ENCODE peak calls at places on chromosomes 12 and 14, in nine cellular contexts. W is progenitor cell of endocrine pancreas; D is NCI-H460; A is NCI-H1092; T is brain microvascular endothelial cell; E is stimulated activated CD4-positive, alpha-beta T cell treated with anti-CD3 and anti-CD28 coated beads, TNF-alpha, amount 100 ng/mL, for 48 hours; O is stimulated activated CD8-positive, alpha-beta memory T cell treated with anti-CD3 and anti-CD28 coated beads, Interleukin-4, amount 100 ng/mL, for 24 hours; F is NCI-H187; S is GM13976. N is an unnamed sample.

GRCh38 chr14:65482769-65483438 is 70.4 kb downstream of the FUT8 start:
- DNase-seq in W (no peak), D (no peak), A (no peak), T (no peak), E (no peak), O (no peak), F (no peak), S (no peak), N (no peak)

GRCh38 chr14:81464253-81465001 is 64.3 kb upstream of the STON2 start:
- DNase-seq in W (peak; percentile 44), D (peak; percentile 49), A (peak; percentile 19), T (peak; percentile 65), E (peak; percentile 50), O (peak; percentile 8), F (peak; percentile 62), S (peak; percentile 68), N (peak; percentile 32)

GRCh38 chr12:55874465-55874864 is 31.7 kb upstream of the MMP19 start:
- DNase-seq in W (no peak), D (no peak), A (no peak), T (no peak), E (no peak), O (no peak), F (no peak), S (no peak), N (no peak)

GRCh38 chr12:113325938-113326337 is 9.0 kb downstream of the SLC8B1 start:
- DNase-seq in W (no peak), D (no peak), A (no peak), T (no peak), E (no peak), O (no peak), F (no peak), S (no peak), N (no peak)

GRCh38 chr12:89889051-89889450 is 180.4 kb upstream of the ATP2B1 start:
- DNase-seq in W (no peak), D (no peak), A (no peak), T (peak; percentile 36), E (no peak), O (no peak), F (no peak), S (no peak), N (no peak)

GRCh38 chr12:88006351-88006750 is 22.9 kb downstream of the C12orf50 start:
- DNase-seq in W (no peak), D (no peak), A (no peak), T (no peak), E (no peak), O (no peak), F (no peak), S (no peak), N (no peak)

GRCh38 chr14:72788255-72788654 is 105.6 kb downstream of the DPF3 start:
- DNase-seq in W (no peak), D (no peak), A (no peak), T (no peak), E (no peak), O (no peak), F (no peak), S (no peak), N (no peak)

GRCh38 chr12:131340616-131341210 is 370.2 kb upstream of the SFSWAP start:
- DNase-seq in W (no peak), D (no peak), A (no peak), T (no peak), E (no peak), O (no peak), F (no peak), S (no peak), N (no peak)

GRCh38 chr14:103816991-103817390 is 30.4 kb downstream of the PPP1R13B start:
- DNase-seq in W (no peak), D (no peak), A (no peak), T (no peak), E (no peak), O (no peak), F (no peak), S (no peak), N (no peak)

GRCh38 chr14:37622231-37622923 is 26.9 kb downstream of the TTC6 start:
- DNase-seq in W (no peak), D (no peak), A (no peak), T (peak; percentile 16), E (no peak), O (no peak), F (no peak), S (no peak), N (no peak)

GRCh38 chr14:99349721-99350495 is 77.9 kb upstream of the BCL11B start:
- DNase-seq in W (no peak), D (no peak), A (no peak), T (no peak), E (no peak), O (no peak), F (no peak), S (no peak), N (no peak)

GRCh38 chr12:99498756-99499155 is 148.8 kb upstream of the GARIN6 start:
- DNase-seq in W (no peak), D (no peak), A (no peak), T (peak; percentile 14), E (no peak), O (no peak), F (no peak), S (no peak), N (no peak)

GRCh38 chr14:86796221-86797074 is 1196.5 kb downstream of the GALC start:
- DNase-seq in W (no peak), D (no peak), A (no peak), T (no peak), E (no peak), O (no peak), F (no peak), S (no peak), N (no peak)

GRCh38 chr14:76106188-76106587 is 45.5 kb upstream of the GPATCH2L start:
- DNase-seq in W (no peak), D (no peak), A (no peak), T (no peak), E (no peak), O (no peak), F (no peak), S (no peak), N (no peak)

GRCh38 chr14:73771848-73772705 is 57.9 kb upstream of the PNMA1 start:
- DNase-seq in W (no peak), D (no peak), A (no peak), T (peak; percentile 73), E (peak; percentile 66), O (peak; percentile 73), F (peak; percentile 20), S (peak; percentile 75), N (peak; percentile 61)

GRCh38 chr12:25245491-25245890 is 5.2 kb downstream of the KRAS start:
- DNase-seq in W (no peak), D (no peak), A (no peak), T (no peak), E (no peak), O (no peak), F (no peak), S (no peak), N (no peak)

GRCh38 chr14:65351493-65352224 is 60.9 kb upstream of the FUT8 start:
- DNase-seq in W (no peak), D (no peak), A (no peak), T (no peak), E (no peak), O (no peak), F (no peak), S (peak; percentile 54), N (no peak)

GRCh38 chr12:27615331-27615891 is 80.8 kb upstream of the REP15 start:
- DNase-seq in W (no peak), D (no peak), A (no peak), T (no peak), E (no peak), O (no peak), F (no peak), S (no peak), N (no peak)

GRCh38 chr12:112664569-112664968 is 127.0 kb upstream of the RPH3A start:
- DNase-seq in W (peak; percentile 40), D (peak; percentile 13), A (no peak), T (peak; percentile 7), E (no peak), O (no peak), F (no peak), S (no peak), N (peak; percentile 16)

GRCh38 chr14:105337433-105337832 is 22.9 kb downstream of the PACS2 start:
- DNase-seq in W (no peak), D (no peak), A (no peak), T (no peak), E (no peak), O (no peak), F (no peak), S (no peak), N (no peak)

GRCh38 chr14:102568115-102568614 is 24.3 kb upstream of the RCOR1 start:
- DNase-seq in W (no peak), D (no peak), A (no peak), T (no peak), E (peak; percentile 56), O (peak; percentile 30), F (no peak), S (no peak), N (peak; percentile 56)

GRCh38 chr12:90233168-90234100 is 524.8 kb upstream of the ATP2B1 start:
- DNase-seq in W (no peak), D (no peak), A (no peak), T (no peak), E (no peak), O (no peak), F (no peak), S (no peak), N (no peak)

GRCh38 chr12:51917041-51917590 is 9.8 kb downstream of the ACVRL1 start:
- DNase-seq in W (no peak), D (no peak), A (no peak), T (no peak), E (no peak), O (no peak), F (no peak), S (no peak), N (no peak)

GRCh38 chr12:44846826-44847225 is 29.3 kb downstream of the NELL2 start:
- DNase-seq in W (no peak), D (no peak), A (no peak), T (no peak), E (no peak), O (no peak), F (no peak), S (no peak), N (no peak)

GRCh38 chr12:117472983-117473382 is 111.6 kb upstream of the NOS1 start:
- DNase-seq in W (peak; percentile 28), D (no peak), A (no peak), T (no peak), E (no peak), O (no peak), F (no peak), S (no peak), N (peak; percentile 25)

GRCh38 chr14:54343276-54344121 is 53.3 kb upstream of the CDKN3 start:
- DNase-seq in W (no peak), D (no peak), A (peak; percentile 92), T (no peak), E (no peak), O (no peak), F (peak; percentile 51), S (no peak), N (no peak)

GRCh38 chr12:130031571-130032189 is 127.9 kb upstream of the TMEM132D start:
- DNase-seq in W (peak; percentile 60), D (peak; percentile 42), A (peak; percentile 58), T (peak; percentile 49), E (peak; percentile 44), O (peak; percentile 43), F (peak; percentile 30), S (peak; percentile 75), N (peak; percentile 44)

GRCh38 chr12:55723516-55724225 is 3.5 kb downstream of the RDH5 start:
- DNase-seq in W (no peak), D (no peak), A (no peak), T (no peak), E (no peak), O (no peak), F (no peak), S (no peak), N (no peak)

GRCh38 chr12:75868501-75868900 is 163.1 kb downstream of the PHLDA1 start:
- DNase-seq in W (no peak), D (no peak), A (no peak), T (no peak), E (no peak), O (no peak), F (no peak), S (no peak), N (no peak)

GRCh38 chr12:32159925-32160324 is 53.3 kb downstream of the BICD1 start:
- DNase-seq in W (no peak), D (peak; percentile 26), A (no peak), T (no peak), E (no peak), O (no peak), F (no peak), S (no peak), N (no peak)

GRCh38 chr12:120887253-120888043 is 16.7 kb downstream of the SPPL3 start:
- DNase-seq in W (no peak), D (no peak), A (no peak), T (no peak), E (no peak), O (no peak), F (no peak), S (no peak), N (no peak)